ENCODE peak calls at places on chromosomes 7 and 10, in nine cellular contexts. G is tibial artery, F is AG04450, X is AG10803, C is CD14-positive monocyte, Y is thoracic aorta, Q is astrocyte of the cerebellum, B is epithelial cell of esophagus, M is left ventricle myocardium inferior. I is an unnamed sample.

GRCh38 chr7:37027557-37028341 is 303.5 kb upstream of the AOAH start:
- DNase-seq in G (no peak), F (no peak), X (no peak), C (no peak), Y (no peak), Q (no peak), B (no peak), M (no peak), I (no peak)

GRCh38 chr7:113086431-113086888 is at the start of gene GPR85:
- DNase-seq in G (peak; percentile 29), F (peak; percentile 37), X (peak; percentile 76), C (no peak), Y (no peak), Q (peak; percentile 32), B (peak; percentile 74), M (peak; percentile 38), I (no peak)

GRCh38 chr10:95787447-95787846 is 31.5 kb downstream of the ENTPD1 start:
- DNase-seq in G (no peak), F (no peak), X (no peak), C (no peak), Y (no peak), Q (no peak), B (no peak), M (no peak), I (no peak)

GRCh38 chr10:14748471-14748870 is 26.2 kb downstream of the FAM107B start:
- DNase-seq in G (peak; percentile 30), F (no peak), X (no peak), C (no peak), Y (no peak), Q (no peak), B (no peak), M (peak; percentile 40), I (no peak)

GRCh38 chr10:100043796-100044195 is 34.0 kb upstream of the DNMBP start:
- DNase-seq in G (peak; percentile 56), F (no peak), X (peak; percentile 70), C (no peak), Y (no peak), Q (no peak), B (peak; percentile 60), M (peak; percentile 63), I (no peak)

GRCh38 chr10:84525120-84525806 is 196.9 kb downstream of the CCSER2 start:
- DNase-seq in G (no peak), F (no peak), X (no peak), C (no peak), Y (no peak), Q (no peak), B (peak; percentile 55), M (no peak), I (no peak)

GRCh38 chr10:3477683-3478082 is 305.1 kb upstream of the PITRM1 start:
- DNase-seq in G (no peak), F (peak; percentile 69), X (peak; percentile 76), C (no peak), Y (no peak), Q (no peak), B (peak; percentile 96), M (no peak), I (no peak)

GRCh38 chr10:130438861-130439260 is 302.7 kb downstream of the GLRX3 start:
- DNase-seq in G (no peak), F (no peak), X (no peak), C (no peak), Y (no peak), Q (no peak), B (no peak), M (no peak), I (no peak)

GRCh38 chr10:5556576-5556975 is 31.8 kb downstream of the CALML3 start:
- DNase-seq in G (no peak), F (no peak), X (no peak), C (no peak), Y (no peak), Q (no peak), B (no peak), M (no peak), I (peak; percentile 53)

GRCh38 chr7:158112571-158113320 is 474.9 kb downstream of the PTPRN2 start:
- DNase-seq in G (peak; percentile 4), F (no peak), X (no peak), C (no peak), Y (no peak), Q (no peak), B (no peak), M (no peak), I (no peak)

GRCh38 chr10:19704544-19704943 is 111.7 kb upstream of the PLXDC2 start:
- DNase-seq in G (no peak), F (no peak), X (no peak), C (no peak), Y (no peak), Q (no peak), B (no peak), M (no peak), I (no peak)

GRCh38 chr10:97821308-97822038 is 28.2 kb upstream of the GOLGA7B start:
- DNase-seq in G (no peak), F (no peak), X (no peak), C (no peak), Y (no peak), Q (no peak), B (no peak), M (no peak), I (no peak)

GRCh38 chr7:49166441-49166840 is 242.1 kb downstream of the CDC14C start:
- DNase-seq in G (no peak), F (no peak), X (no peak), C (no peak), Y (no peak), Q (no peak), B (peak; percentile 17), M (no peak), I (no peak)

GRCh38 chr10:102646610-102647432 is 2.5 kb downstream of the TRIM8 start:
- DNase-seq in G (peak; percentile 58), F (no peak), X (peak; percentile 73), C (no peak), Y (no peak), Q (no peak), B (peak; percentile 48), M (no peak), I (peak; percentile 56)

GRCh38 chr10:58334817-58335305 is at the start of gene UBE2D1:
- DNase-seq in G (peak; percentile 82), F (no peak), X (peak; percentile 72), C (peak; percentile 85), Y (peak; percentile 53), Q (peak; percentile 8), B (peak; percentile 87), M (peak; percentile 94), I (peak; percentile 93)
- TF ChIP-seq CTCF in G (peak; percentile 28), F (no peak), X (no peak), C (no peak), Y (peak; percentile 27), Q (peak; percentile 34), B (no peak), M (peak; percentile 55), I (peak; percentile 61)

DNA sequence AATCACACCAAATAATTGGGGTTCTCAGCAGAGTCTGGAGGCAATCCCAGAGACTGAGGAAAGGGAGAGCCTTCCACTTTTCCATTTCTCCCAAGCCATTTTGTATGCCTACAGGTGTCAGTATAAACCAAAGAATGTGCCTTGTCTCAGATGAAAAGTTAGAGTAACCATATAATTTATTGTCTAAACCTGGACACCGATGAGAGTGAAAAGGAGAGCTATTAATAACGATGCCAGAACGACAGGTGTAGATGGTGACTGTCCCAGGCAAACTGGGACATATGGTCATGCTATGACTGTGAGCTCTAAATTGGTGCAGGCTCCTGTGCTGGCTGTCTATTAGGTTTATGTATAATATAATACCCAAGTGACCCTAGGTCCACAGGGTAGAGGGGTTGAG is 219.6 kb downstream of the ARHGAP12 start:
- DNase-seq in G (no peak), F (no peak), X (no peak), C (no peak), Y (no peak), Q (no peak), B (no peak), M (no peak), I (no peak)
- TF ChIP-seq CTCF in G (no peak), F (peak; percentile 5), X (peak; percentile 17), C (no peak), Y (no peak), Q (no peak), B (no peak), M (peak; percentile 51), I (peak; percentile 71)

DNA sequence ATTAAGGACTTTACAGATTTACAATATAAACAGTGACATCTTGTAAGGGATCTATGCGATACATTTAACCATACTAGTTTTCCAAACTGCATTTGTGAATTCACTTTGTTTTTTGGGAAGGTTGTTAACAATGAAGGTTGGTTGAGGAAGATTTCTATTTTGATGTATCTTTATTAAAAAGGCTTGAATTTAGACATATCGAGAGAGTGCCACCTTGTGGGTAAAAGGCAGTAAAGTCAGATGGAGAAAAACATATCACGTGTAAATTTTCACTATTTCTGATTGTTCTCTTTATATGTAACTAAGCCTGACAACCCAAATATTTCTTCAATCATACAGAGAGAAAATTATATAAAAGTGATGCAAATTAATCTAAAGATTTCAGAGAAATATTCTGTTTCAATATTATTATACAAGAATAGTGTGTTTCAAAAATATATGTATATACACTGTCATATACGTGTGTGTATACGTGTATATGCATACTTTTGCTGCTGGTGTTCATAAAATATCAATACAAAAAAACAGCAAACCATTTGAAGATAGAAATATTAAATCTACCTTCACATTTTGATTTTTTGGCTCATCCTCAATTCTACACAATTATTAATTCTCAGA is 988.6 kb downstream of the SORCS1 start:
- DNase-seq in G (no peak), F (no peak), X (peak; percentile 27), C (no peak), Y (no peak), Q (peak; percentile 20), B (peak; percentile 39), M (no peak), I (no peak)
- TF ChIP-seq CTCF in G (no peak), F (peak; percentile 44), X (peak; percentile 65), C (no peak), Y (no peak), Q (peak; percentile 33), B (peak; percentile 57), M (peak; percentile 57), I (peak; percentile 83)

DNA sequence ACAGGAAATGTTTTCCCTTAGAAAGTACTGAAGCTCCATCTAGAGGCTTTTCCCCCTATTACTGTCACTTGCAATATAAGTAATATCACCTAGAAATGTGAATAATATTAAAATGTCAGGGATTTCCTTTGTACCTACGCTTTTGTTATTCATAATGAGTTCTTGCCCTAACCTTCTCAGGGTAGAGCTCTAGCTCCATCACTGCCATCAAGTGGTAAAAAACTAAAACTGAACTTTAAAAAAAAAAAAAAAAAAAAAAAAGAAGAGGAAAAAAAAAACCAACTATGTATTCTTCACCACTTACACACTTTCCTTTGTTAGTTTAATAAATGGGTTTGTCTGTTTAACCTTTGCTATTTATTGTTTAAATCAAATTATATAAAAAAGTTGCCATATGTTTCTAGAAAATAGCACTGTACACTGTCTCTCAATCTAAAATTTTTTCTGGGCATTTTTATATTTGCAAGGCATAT is 49.9 kb downstream of the DNAJC1 start:
- DNase-seq in G (no peak), F (no peak), X (peak; percentile 58), C (no peak), Y (no peak), Q (peak; percentile 63), B (peak; percentile 73), M (no peak), I (no peak)
- TF ChIP-seq CTCF in G (peak; percentile 17), F (peak; percentile 52), X (peak; percentile 56), C (peak; percentile 69), Y (peak; percentile 17), Q (peak; percentile 56), B (peak; percentile 57), M (peak; percentile 59), I (peak; percentile 83)